ENCODE peak calls at places on chromosomes 7 and 10, in seven cellular contexts. One of them, this sample, is unnamed.

GRCh38 chr7:44085549-44085948 is 3.2 kb upstream of the POLM start:
- DNase-seq in DMS 273 treated with DMSO at 0.1 percent for 48 hours: no peak
- DNase-seq in OCI-LY7: no peak
- DNase-seq in NCI-H1417: no peak
- DNase-seq in D721Med: no peak
- DNase-seq in astrocyte of the spinal cord: no peak
- DNase-seq in adrenal gland: no peak
- DNase-seq in this sample: no peak

GRCh38 chr10:80477813-80478212 is 23.7 kb downstream of the TSPAN14 start:
- DNase-seq in adrenal gland: no peak
- DNase-seq in D721Med: no peak
- DNase-seq in astrocyte of the spinal cord: peak; percentile 93
- DNase-seq in DMS 273 treated with DMSO at 0.1 percent for 48 hours: no peak
- DNase-seq in NCI-H1417: no peak
- DNase-seq in OCI-LY7: no peak
- DNase-seq in this sample: no peak

GRCh38 chr10:5666324-5667220 is at the start of gene ASB13:
- DNase-seq in astrocyte of the spinal cord: peak; percentile 18
- DNase-seq in NCI-H1417: peak; percentile 43
- DNase-seq in DMS 273 treated with DMSO at 0.1 percent for 48 hours: no peak
- DNase-seq in adrenal gland: peak; percentile 80
- DNase-seq in OCI-LY7: peak; percentile 55
- DNase-seq in D721Med: no peak
- DNase-seq in this sample: peak; percentile 69

GRCh38 chr7:117118579-117119180 is 165.4 kb downstream of the ST7 start:
- DNase-seq in OCI-LY7: no peak
- DNase-seq in D721Med: no peak
- DNase-seq in DMS 273 treated with DMSO at 0.1 percent for 48 hours: peak; percentile 49
- DNase-seq in astrocyte of the spinal cord: no peak
- DNase-seq in adrenal gland: no peak
- DNase-seq in NCI-H1417: peak; percentile 18
- DNase-seq in this sample: no peak

GRCh38 chr7:28481131-28481926 is 69.0 kb downstream of the CREB5 start:
- DNase-seq in adrenal gland: no peak
- DNase-seq in DMS 273 treated with DMSO at 0.1 percent for 48 hours: no peak
- DNase-seq in D721Med: no peak
- DNase-seq in astrocyte of the spinal cord: peak; percentile 57
- DNase-seq in NCI-H1417: no peak
- DNase-seq in OCI-LY7: peak; percentile 49
- DNase-seq in this sample: no peak

GRCh38 chr7:2658941-2659340 is 27.2 kb downstream of the TTYH3 start:
- DNase-seq in NCI-H1417: no peak
- DNase-seq in D721Med: no peak
- DNase-seq in OCI-LY7: no peak
- DNase-seq in adrenal gland: peak; percentile 19
- DNase-seq in astrocyte of the spinal cord: no peak
- DNase-seq in DMS 273 treated with DMSO at 0.1 percent for 48 hours: no peak
- DNase-seq in this sample: no peak

GRCh38 chr7:111842489-111842888 is 280.2 kb upstream of the IMMP2L start:
- DNase-seq in D721Med: no peak
- DNase-seq in astrocyte of the spinal cord: no peak
- DNase-seq in adrenal gland: no peak
- DNase-seq in OCI-LY7: no peak
- DNase-seq in DMS 273 treated with DMSO at 0.1 percent for 48 hours: no peak
- DNase-seq in NCI-H1417: no peak
- DNase-seq in this sample: no peak

GRCh38 chr7:148621563-148621962 is 31.0 kb downstream of the C7orf33 start:
- DNase-seq in adrenal gland: no peak
- DNase-seq in D721Med: no peak
- DNase-seq in NCI-H1417: no peak
- DNase-seq in OCI-LY7: no peak
- DNase-seq in astrocyte of the spinal cord: no peak
- DNase-seq in DMS 273 treated with DMSO at 0.1 percent for 48 hours: no peak
- DNase-seq in this sample: no peak

GRCh38 chr7:101863598-101863997 is 46.2 kb downstream of the CUX1 start:
- DNase-seq in OCI-LY7: peak; percentile 48
- DNase-seq in astrocyte of the spinal cord: no peak
- DNase-seq in D721Med: no peak
- DNase-seq in DMS 273 treated with DMSO at 0.1 percent for 48 hours: no peak
- DNase-seq in adrenal gland: no peak
- DNase-seq in NCI-H1417: no peak
- DNase-seq in this sample: no peak

GRCh38 chr10:38038107-38038931 is 27.8 kb downstream of the ZNF33A start:
- DNase-seq in OCI-LY7: peak; percentile 48
- DNase-seq in astrocyte of the spinal cord: no peak
- DNase-seq in DMS 273 treated with DMSO at 0.1 percent for 48 hours: no peak
- DNase-seq in adrenal gland: no peak
- DNase-seq in NCI-H1417: no peak
- DNase-seq in D721Med: no peak
- DNase-seq in this sample: no peak

GRCh38 chr7:42766810-42767423 is 145.0 kb downstream of the C7orf25 start:
- DNase-seq in DMS 273 treated with DMSO at 0.1 percent for 48 hours: no peak
- DNase-seq in OCI-LY7: no peak
- DNase-seq in adrenal gland: no peak
- DNase-seq in astrocyte of the spinal cord: no peak
- DNase-seq in D721Med: no peak
- DNase-seq in NCI-H1417: no peak
- DNase-seq in this sample: no peak

This sample was measured in ureter.